ENCODE peak calls at places on chromosomes 13 and 19, in four cellular contexts. F is caudate nucleus, S is LHCN-M2, V is KBM-7. C is an unnamed sample.

GRCh38 chr13:110965038-110965754 is 50.3 kb upstream of the ANKRD10 start:
- DNase-seq in V (no peak), S (peak), F (no peak), C (peak)

GRCh38 chr19:4503224-4504170 is 14.8 kb downstream of the PLIN4 start:
- DNase-seq in F (no peak), S (no peak), V (no peak), C (no peak)

GRCh38 chr13:59710995-59711701 is 452.6 kb downstream of the DIAPH3 start:
- DNase-seq in F (no peak), S (no peak), V (no peak), C (peak)

GRCh38 chr19:11373166-11373884 is 1.1 kb upstream of the SWSAP1 start:
- DNase-seq in F (peak), V (no peak), S (no peak), C (peak)

GRCh38 chr19:50328257-50329145 is 676 bp downstream of the KCNC3 start:
- DNase-seq in V (no peak), F (no peak), S (no peak), C (peak)

GRCh38 chr19:13102666-13103584 is at the start of gene LYL1:
- DNase-seq in V (peak), S (no peak), F (no peak), C (no peak)

GRCh38 chr19:17511724-17512573 is 500 bp downstream of the PGLS start:
- DNase-seq in S (peak), F (peak), V (peak), C (peak)

GRCh38 chr13:44273991-44274810 is 99.4 kb upstream of the SERP2 start:
- DNase-seq in V (peak), F (no peak), S (peak), C (peak)

GRCh38 chr13:72261732-72262131 is 394.7 kb upstream of the DACH1 start:
- DNase-seq in V (no peak), S (no peak), F (no peak), C (no peak)

C was measured in cardiac fibroblast.